ENCODE peak calls at places on chromosomes 6 and 20, in five cellular contexts. A is fibroblast of lung, S is A549, M is IMR-90, D is hepatocyte. C is an unnamed sample. For H3K4me1, the result is how much of the 10 kb centered on the place peaks cover.

GRCh38 chr6:152261179-152261578 is 376.0 kb downstream of the SYNE1 start:
- DNase-seq in A (no peak), S (no peak), M (no peak), D (no peak), C (no peak)

GRCh38 chr20:50561379-50562078 is 51.3 kb downstream of the PTPN1 start:
- DNase-seq in A (peak), S (peak), M (peak), D (peak), C (peak)

GRCh38 chr20:13857304-13857703 is 72.5 kb downstream of the NDUFAF5 start:
- DNase-seq in A (no peak), S (no peak), M (no peak), D (no peak), C (no peak)

GRCh38 chr6:18185624-18186023 is 30.4 kb downstream of the KDM1B start:
- DNase-seq in A (no peak), S (no peak), M (no peak), D (no peak), C (no peak)

GRCh38 chr6:168045141-168045691 is 33.8 kb downstream of the FRMD1 start:
- DNase-seq in A (no peak), S (no peak), M (no peak), D (no peak), C (no peak)

GRCh38 chr6:6697620-6698019 is 109.1 kb downstream of the LY86 start:
- DNase-seq in A (no peak), S (no peak), M (no peak), D (no peak), C (no peak)

GRCh38 chr6:43559328-43559727 is 16.5 kb downstream of the XPO5 start:
- DNase-seq in A (no peak), S (no peak), M (no peak), D (no peak), C (no peak)

GRCh38 chr6:37731888-37732287 is 34.2 kb upstream of the MDGA1 start:
- DNase-seq in A (no peak), S (no peak), M (no peak), D (no peak), C (no peak)

GRCh38 chr20:50379049-50379990 is 130.9 kb upstream of the PTPN1 start:
- DNase-seq in A (peak), S (no peak), M (peak), D (peak), C (no peak)

GRCh38 chr6:135270676-135271536 is 89.8 kb downstream of the MYB start:
- DNase-seq in A (no peak), S (no peak), M (no peak), D (peak), C (no peak)

GRCh38 chr20:50460608-50461268 is 49.4 kb upstream of the PTPN1 start:
- DNase-seq in A (peak), S (peak), M (peak), D (peak), C (no peak)

GRCh38 chr20:41135888-41136243 is 1.5 kb upstream of the PLCG1 start:
- DNase-seq in A (no peak), S (no peak), M (no peak), D (no peak), C (no peak)

GRCh38 chr20:41135187-41135887 is 2.0 kb upstream of the PLCG1 start:
- DNase-seq in A (no peak), S (peak), M (peak), D (peak), C (no peak)

GRCh38 chr20:41133709-41134361 is 3.5 kb upstream of the PLCG1 start:
- DNase-seq in A (no peak), S (no peak), M (peak), D (no peak), C (peak)

GRCh38 chr20:41136336-41136694 is 1.0 kb upstream of the PLCG1 start:
- DNase-seq in A (no peak), S (no peak), M (no peak), D (no peak), C (no peak)

DNA sequence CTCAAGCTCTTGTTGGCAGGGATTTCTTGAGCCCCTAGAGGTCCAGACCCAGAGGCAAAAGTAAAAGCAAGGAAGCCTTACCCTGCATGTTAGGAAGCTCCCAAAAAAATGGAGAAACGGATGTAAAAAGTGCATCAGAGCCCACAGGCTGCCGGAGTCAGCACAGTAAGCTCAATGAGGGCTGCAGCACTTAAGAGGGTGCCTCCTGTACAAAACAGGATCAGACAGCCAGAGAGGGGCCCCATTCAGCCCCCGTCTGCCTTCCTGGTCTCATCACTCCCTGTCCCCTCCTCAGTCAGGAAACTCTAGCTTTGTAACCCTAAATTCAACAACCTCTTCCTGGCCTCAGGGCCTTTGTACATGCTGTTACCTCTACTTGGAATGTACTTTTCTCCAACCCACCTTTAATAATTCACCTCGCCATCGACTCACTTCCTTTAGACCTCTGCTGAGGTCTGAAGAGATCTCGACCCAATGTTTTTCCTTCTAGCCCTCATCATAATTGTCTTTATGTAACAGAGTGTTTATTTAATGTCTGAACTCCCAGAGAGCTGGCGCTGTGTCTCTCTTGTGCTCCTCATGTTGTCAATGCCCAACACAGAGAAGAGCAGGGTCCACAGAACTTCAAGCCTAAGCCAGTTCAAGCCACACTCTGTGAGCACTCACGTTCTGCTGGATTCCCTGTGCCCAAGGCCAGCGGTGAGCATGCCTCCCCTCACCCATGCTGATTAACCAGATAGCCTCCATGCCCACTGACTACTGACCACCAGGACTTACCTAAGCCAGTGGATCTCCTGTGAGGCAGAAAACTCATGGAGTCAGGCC is 2.8 kb upstream of the PLCG1 start:
- DNase-seq in A (no peak), S (no peak), M (no peak), D (no peak), C (no peak)
- H3K4me1 ChIP-seq in A (under half), S (under half), M (under half), D (under half), C (under half)

GRCh38 chr20:59027746-59028320 is 4.3 kb downstream of the ATP5F1E start:
- DNase-seq in A (peak), S (no peak), M (peak), D (no peak), C (no peak)

GRCh38 chr20:59030911-59031310 is 1.2 kb downstream of the ATP5F1E start:
- DNase-seq in A (no peak), S (no peak), M (no peak), D (no peak), C (no peak)

GRCh38 chr20:59031326-59032022 is 661 bp downstream of the ATP5F1E start:
- DNase-seq in A (no peak), S (no peak), M (no peak), D (no peak), C (no peak)

GRCh38 chr20:59026904-59027745 is 5.0 kb downstream of the ATP5F1E start:
- DNase-seq in A (no peak), S (no peak), M (no peak), D (no peak), C (no peak)

DNA sequence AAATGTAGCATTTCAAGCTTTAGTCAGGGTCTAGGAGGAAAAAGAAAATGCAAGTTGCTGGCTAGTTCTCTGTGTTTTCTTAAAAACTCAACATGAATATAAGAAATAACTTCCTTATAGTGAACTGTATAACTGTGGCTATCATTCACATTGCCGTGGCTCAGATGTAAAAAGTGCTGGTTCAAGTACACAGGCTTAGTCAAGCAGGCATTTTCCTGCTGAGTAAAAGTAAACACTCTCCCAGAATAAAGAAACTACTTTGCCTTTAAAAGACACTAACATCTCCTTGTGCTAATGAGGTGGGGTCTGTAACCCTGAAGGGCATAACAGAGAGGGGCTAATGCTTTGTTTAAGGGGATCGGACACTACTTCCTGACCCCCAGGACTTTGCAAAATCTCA is 3.3 kb downstream of the ATP5F1E start:
- DNase-seq in A (no peak), S (no peak), M (peak), D (no peak), C (no peak)
- H3K27ac ChIP-seq in A (no peak), S (peak), M (peak), D (peak), C (no peak)

DNA sequence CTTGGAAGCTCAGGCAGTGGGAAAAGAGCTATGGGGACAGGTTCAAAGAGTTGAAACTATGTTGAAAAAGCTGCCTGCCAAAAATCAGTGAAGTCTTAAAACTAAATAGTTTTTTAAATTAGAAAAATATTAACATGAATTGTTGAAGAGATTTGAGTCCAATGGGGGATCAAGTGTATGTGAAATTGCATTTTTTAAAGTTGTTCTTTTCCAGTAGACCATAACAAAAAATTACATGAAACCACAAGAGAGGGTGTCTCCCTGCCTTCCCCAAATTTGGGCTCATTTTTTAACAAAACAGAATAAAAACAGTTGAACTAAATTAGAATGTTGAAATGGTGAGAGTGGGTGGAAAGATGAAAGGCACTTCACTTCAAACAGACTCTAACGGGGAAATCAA is 31.5 kb upstream of the COL10A1 start:
- DNase-seq in A (no peak), S (no peak), M (no peak), D (no peak), C (no peak)
- H3K4me2 ChIP-seq in A (no peak), S (no peak), M (no peak), D (no peak), C (no peak)

GRCh38 chr6:72261554-72261953 is 360.3 kb upstream of the KCNQ5 start:
- DNase-seq in A (no peak), S (no peak), M (no peak), D (no peak), C (no peak)
- H3K4me1 ChIP-seq in A (under half), S (under half), M (under half), D (under half), C (under half)

DNA sequence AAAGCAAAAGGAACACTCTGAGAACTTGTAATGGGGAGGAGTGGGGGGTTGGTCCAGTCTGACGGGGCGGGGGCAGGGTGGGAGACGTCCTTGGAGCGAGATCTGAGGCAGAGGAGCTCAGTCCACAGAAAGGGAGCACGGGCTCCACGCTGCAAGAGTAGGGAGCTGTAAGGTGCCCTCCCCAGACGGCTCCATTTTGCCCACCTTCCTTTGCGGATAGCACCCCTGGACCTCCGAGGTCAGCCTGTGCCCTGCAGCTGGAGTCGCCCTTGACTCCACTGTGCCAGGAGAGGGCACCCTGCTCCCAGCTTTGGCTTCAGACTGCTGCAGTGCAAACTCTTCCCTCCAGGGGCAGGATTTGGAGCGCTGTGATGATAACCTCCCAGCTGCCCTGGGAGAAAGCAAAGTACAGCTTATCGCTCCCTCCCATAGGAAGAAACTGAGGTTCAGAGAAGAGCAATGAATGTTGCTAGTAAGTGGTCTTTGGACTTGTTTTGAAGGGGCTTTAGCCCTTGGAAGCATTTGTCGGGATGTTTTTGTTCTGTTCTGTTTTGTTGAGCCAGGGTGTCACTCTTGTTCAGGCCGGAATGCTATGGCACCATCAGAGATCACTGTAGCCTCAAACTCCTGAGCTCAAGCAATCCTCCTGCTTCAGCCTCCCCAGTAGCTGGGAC is 9.5 kb upstream of the AHCY start:
- DNase-seq in A (peak), S (peak), M (peak), D (peak), C (no peak)
- H3K27ac ChIP-seq in A (no peak), S (peak), M (no peak), D (peak), C (peak)

GRCh38 chr6:111871725-111872520 is 1.3 kb downstream of the FYN start:
- DNase-seq in A (peak), S (peak), M (peak), D (peak), C (no peak)
- H3K4me2 ChIP-seq in A (peak), S (peak), M (peak), D (peak), C (peak)

GRCh38 chr6:46323312-46323965 is 152.7 kb upstream of the ENPP5 start:
- DNase-seq in A (peak), S (no peak), M (peak), D (peak), C (no peak)

GRCh38 chr6:46320505-46320904 is 149.7 kb upstream of the ENPP5 start:
- DNase-seq in A (no peak), S (no peak), M (no peak), D (no peak), C (no peak)

GRCh38 chr6:46324706-46325105 is 153.9 kb upstream of the ENPP5 start:
- DNase-seq in A (no peak), S (no peak), M (no peak), D (no peak), C (no peak)

GRCh38 chr6:46325561-46326525 is 155.1 kb upstream of the ENPP5 start:
- DNase-seq in A (peak), S (no peak), M (peak), D (peak), C (no peak)

DNA sequence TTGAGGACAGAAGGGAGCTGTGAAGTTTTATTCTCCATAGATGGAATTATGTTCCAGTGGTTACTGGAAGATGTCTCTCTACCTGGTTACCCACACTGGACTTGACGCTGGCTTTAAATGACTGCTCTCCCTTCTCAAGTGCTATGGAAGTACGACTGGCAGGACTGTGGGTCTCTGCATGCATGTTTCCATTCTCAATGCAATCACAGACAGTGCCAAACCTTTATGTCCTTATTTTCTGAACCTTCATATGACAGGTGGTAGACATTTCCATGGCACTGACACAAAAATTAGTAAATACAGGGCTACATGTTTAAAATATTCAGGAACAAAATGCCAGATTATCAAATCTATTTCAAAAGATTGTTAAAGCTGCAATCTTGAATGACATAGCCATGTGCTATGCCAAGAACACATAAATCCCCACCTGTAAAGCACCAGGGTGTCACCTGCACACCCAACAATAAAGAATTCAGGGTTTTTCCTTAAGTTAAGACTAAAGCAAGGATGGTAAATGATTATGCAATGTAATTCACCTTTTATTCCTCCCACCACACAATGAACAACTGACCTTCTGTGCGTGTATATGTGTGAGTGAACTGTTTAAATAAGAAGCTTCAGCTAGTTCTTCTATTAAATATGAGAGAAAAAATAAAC is 153.3 kb upstream of the ENPP5 start:
- DNase-seq in A (no peak), S (no peak), M (no peak), D (no peak), C (no peak)
- H3K4me1 ChIP-seq in A (under half), S (under half), M (under half), D (under half), C (under half)

GRCh38 chr20:5090191-5090590 is 29.6 kb downstream of the PCNA start:
- DNase-seq in A (no peak), S (no peak), M (no peak), D (no peak), C (no peak)
- H3K27ac ChIP-seq in A (no peak), S (no peak), M (no peak), D (no peak), C (no peak)

GRCh38 chr20:31549513-31549880 is 35.3 kb downstream of the HM13 start:
- DNase-seq in A (no peak), S (no peak), M (no peak), D (peak), C (no peak)

GRCh38 chr20:31548823-31549512 is 34.7 kb downstream of the HM13 start:
- DNase-seq in A (no peak), S (no peak), M (no peak), D (peak), C (no peak)

GRCh38 chr20:31551581-31552081 is 37.4 kb downstream of the HM13 start:
- DNase-seq in A (peak), S (no peak), M (no peak), D (no peak), C (no peak)

GRCh38 chr20:31551163-31551562 is 36.9 kb downstream of the HM13 start:
- DNase-seq in A (no peak), S (no peak), M (no peak), D (no peak), C (no peak)

GRCh38 chr20:31550099-31550498 is 35.9 kb downstream of the HM13 start:
- DNase-seq in A (no peak), S (no peak), M (no peak), D (no peak), C (no peak)
- H3K4me2 ChIP-seq in A (no peak), S (no peak), M (no peak), D (no peak), C (no peak)

C was measured in keratinocyte.